ENCODE peak calls at places on chromosomes 4 and X, in six cellular contexts. O is ovary, X is IMR-90, S is suprapubic skin, B is tibial nerve, U is right lobe of liver. V is an unnamed sample.

GRCh38 chr4:1008840-1009646 is 2.4 kb upstream of the FGFRL1 start:
- DNase-seq in U (peak; percentile 74), S (no peak), B (no peak), X (no peak), O (no peak), V (peak; percentile 49)

GRCh38 chr4:25702848-25703247 is 47.2 kb downstream of the SLC34A2 start:
- DNase-seq in O (no peak), U (no peak), X (peak; percentile 67), S (peak; percentile 68), B (peak; percentile 23), V (no peak)

GRCh38 chrX:136689441-136689840 is 41.5 kb downstream of the CD40LG start:
- DNase-seq in S (no peak), U (no peak), X (peak; percentile 20), O (no peak), B (no peak), V (no peak)

GRCh38 chr4:84531689-84532088 is 32.6 kb upstream of the NKX6-1 start:
- DNase-seq in B (no peak), O (no peak), S (no peak), U (no peak), X (no peak), V (no peak)

GRCh38 chr4:7703669-7704068 is 236.0 kb downstream of the AFAP1 start:
- DNase-seq in X (no peak), U (no peak), S (no peak), O (no peak), B (no peak), V (no peak)

GRCh38 chr4:19239565-19239964 is 1012.1 kb upstream of the SLIT2 start:
- DNase-seq in X (peak; percentile 66), O (no peak), B (no peak), S (no peak), U (no peak), V (no peak)

GRCh38 chrX:100647739-100648138 is 3.7 kb downstream of the SRPX2 start:
- DNase-seq in X (no peak), O (no peak), U (no peak), B (no peak), S (no peak), V (no peak)

GRCh38 chr4:153452661-153453378 is 13.3 kb upstream of the TMEM131L start:
- DNase-seq in X (no peak), B (no peak), O (no peak), S (no peak), U (no peak), V (no peak)

GRCh38 chr4:17680559-17680958 is 66.1 kb downstream of the MED28 start:
- DNase-seq in U (no peak), X (no peak), B (no peak), S (no peak), O (no peak), V (no peak)

DNA sequence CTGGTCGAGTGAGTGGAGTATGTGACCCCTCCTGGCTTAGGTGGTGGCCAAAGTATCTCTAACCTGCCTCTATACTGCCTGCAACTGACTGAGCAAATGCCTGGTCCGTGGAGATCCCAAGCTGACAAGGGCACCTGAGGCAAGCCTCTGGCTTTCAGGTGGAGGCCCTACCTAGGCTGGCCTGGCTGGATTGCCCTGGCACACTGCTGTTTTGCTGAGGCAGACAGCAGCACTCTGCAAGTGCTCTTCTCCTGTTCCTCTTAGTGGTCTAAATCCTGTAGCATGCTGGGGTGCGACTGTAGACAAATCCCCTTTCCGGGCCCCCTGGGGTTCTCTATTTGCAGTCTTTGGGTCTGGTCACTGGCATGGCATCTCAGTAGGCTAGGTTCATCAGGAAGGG is 44.8 kb downstream of the PNMA5 start:
- DNase-seq in X (no peak), S (peak; percentile 25), O (no peak), B (no peak), U (no peak), V (no peak)
- TF ChIP-seq CTCF in X (no peak), S (no peak), O (no peak), B (no peak), U (no peak), V (no peak)

GRCh38 chr4:82825425-82825824 is 26.8 kb upstream of the SCD5 start:
- DNase-seq in O (no peak), B (no peak), X (no peak), S (no peak), U (no peak), V (no peak)
- TF ChIP-seq POLR2A in O (no peak), B (no peak), X (no peak), S (no peak), U (no peak), V (no peak)

DNA sequence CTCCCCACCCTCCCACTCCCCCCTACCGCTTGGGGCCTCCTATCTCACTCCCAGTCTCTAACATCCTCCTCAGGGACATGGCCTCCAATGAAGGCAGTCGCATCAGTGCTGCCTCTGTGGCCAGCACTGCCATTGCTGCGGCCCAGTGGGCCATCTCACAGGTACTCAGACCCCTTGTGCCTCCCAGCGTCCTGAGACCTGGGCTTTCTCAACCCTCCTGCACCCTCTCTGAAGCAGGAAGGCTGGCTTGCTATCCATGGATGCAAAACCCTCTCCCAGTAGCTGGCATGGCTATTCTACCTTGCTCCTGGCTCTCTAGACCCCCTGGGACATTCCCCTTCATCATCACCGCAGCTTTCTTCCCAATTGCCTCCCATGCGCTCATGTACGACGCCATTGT is 13.3 kb upstream of the UBA1 start:
- DNase-seq in O (no peak), X (no peak), B (no peak), U (peak; percentile 18), S (peak; percentile 20), V (no peak)
- H3K36me3 ChIP-seq in O (no peaks in the 10 kb centered on the region), X (peaks cover 38% of the 10 kb centered on the region), B (peaks cover 93% of the 10 kb centered on the region), U (peaks cover 61% of the 10 kb centered on the region), S (peaks cover 69% of the 10 kb centered on the region), V (peaks cover 47% of the 10 kb centered on the region)

DNA sequence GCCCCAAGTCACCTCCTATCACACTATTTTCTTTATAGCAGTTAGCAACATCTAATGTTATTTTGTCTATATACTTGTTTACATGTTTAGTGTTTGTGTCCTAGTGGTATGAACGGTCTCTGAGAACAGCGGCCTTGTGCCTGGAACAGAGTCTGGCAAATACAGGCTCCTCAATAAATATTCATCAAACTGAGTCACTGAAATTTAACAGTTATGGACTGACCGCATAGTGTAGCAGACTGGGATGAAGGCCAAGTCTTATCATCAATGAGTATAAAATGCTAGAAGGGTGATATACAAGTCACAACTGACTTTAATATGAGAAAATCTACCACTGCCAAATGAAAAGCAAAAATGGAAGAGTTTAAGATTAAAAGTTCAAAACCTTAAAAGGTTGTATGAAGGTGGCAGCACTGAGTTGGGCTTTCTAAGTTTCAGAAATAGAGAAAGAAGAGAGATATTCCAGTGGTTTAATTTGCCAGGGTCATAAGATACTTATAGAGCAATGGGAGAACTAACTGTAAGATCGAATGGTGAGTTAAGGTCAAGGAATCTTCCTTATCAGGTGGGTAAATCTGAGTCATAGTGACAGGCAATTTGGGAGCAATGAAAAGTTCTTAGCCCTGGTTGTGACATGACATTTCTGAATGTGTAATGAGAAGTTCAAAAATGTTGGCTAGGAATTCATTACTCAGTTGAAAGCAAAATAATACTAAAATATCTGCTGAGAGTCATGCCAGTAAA is 34.9 kb downstream of the ELOVL6 start:
- DNase-seq in X (peak; percentile 88), B (no peak), S (no peak), O (no peak), U (no peak), V (no peak)
- TF ChIP-seq CTCF in X (peak; percentile 8), B (no peak), S (no peak), O (no peak), U (no peak), V (no peak)

DNA sequence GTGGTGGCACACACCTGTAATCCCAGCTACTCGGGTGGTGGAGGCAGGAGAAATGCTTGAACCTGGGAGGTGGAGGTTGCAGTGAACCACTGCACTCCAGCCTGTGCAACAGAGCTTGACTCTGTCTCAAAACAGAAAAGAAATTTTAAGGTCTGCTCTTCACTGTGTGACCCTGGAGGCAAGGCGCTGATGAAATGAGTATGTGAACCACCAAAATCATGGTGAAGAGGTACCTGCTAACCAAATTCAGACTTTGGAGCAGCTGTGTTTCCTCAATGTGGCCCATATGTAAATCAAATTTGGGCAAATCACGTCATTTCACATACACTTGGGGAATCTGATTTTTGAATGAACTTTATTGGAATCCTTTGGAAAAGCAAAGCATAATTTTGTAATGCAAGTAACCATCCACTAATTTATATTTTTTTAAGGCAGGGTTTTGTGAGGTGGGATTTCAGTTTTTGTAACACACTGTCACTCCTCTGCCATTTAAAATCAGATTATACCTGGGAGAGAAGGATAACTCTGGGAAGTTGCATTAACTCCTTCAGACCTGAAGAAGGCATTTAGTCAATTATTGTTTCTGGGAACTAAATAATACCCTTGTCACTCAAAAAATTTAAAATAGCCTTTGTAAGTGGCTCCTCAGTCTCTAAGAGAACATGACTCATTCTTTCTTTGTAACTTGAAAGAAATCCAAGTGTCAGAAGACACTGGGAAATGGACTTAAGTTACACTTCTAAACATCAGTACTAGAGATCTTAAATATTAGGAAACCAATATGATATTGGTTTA is 24.0 kb downstream of the DOCK11 start:
- DNase-seq in S (no peak), U (no peak), X (peak; percentile 68), B (no peak), O (no peak), V (no peak)
- TF ChIP-seq POLR2A in S (no peak), U (no peak), X (no peak), B (no peak), O (no peak), V (no peak)

DNA sequence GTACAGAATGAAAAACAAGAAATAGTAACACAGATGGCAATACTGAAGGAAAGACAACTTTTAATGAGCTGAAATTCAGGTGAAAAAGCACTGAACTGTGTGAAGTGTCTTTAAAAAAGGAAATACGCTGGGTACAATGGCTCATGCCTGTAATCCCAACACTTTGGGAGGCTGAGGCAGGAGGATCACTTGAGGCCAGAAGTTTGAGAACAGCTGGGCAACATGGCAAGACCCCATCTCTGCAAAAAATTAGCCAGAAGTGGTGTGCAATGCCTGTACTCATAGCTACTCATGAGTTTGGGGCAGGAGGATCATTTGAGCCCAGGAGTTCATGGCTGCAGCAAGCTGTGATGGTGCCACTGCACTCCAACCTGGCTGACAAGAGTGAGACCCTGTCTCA is 59.8 kb upstream of the COX18 start:
- DNase-seq in S (no peak), X (no peak), O (no peak), B (no peak), U (no peak), V (no peak)
- H3K36me3 ChIP-seq in S (peaks cover 63% of the 10 kb centered on the region), X (peaks cover 25% of the 10 kb centered on the region), O (no peaks in the 10 kb centered on the region), B (peaks cover 66% of the 10 kb centered on the region), U (peaks cover 29% of the 10 kb centered on the region), V (peaks cover 88% of the 10 kb centered on the region)

V was measured in stomach.